ENCODE peak calls at places on chromosomes 5 and 9, in six cellular contexts. K, S, N, O, W and I are unnamed samples.

GRCh38 chr9:76451234-76451633 is 7.7 kb upstream of the GCNT1 start:
- DNase-seq in K (no peak), W (no peak), N (no peak), O (peak; percentile 48), S (no peak), I (no peak)

GRCh38 chr9:16002816-16003215 is 450.0 kb downstream of the CCDC171 start:
- DNase-seq in K (no peak), W (no peak), O (peak; percentile 11), N (no peak), S (no peak), I (no peak)

GRCh38 chr9:137781906-137782585 is 95.5 kb upstream of the CACNA1B start:
- DNase-seq in S (no peak), W (no peak), N (no peak), O (no peak), K (no peak), I (no peak)

GRCh38 chr9:89922099-89922498 is 317.3 kb downstream of the GADD45G start:
- DNase-seq in N (no peak), O (no peak), S (no peak), K (no peak), W (no peak), I (no peak)

GRCh38 chr5:175718401-175719108 is 60.7 kb downstream of the HRH2 start:
- DNase-seq in O (peak; percentile 44), N (peak; percentile 91), S (peak; percentile 52), K (peak; percentile 7), W (peak; percentile 65), I (peak; percentile 88)

GRCh38 chr9:127987103-127987614 is 6.4 kb upstream of the EEIG1 start:
- DNase-seq in S (no peak), O (peak; percentile 78), W (no peak), K (peak; percentile 27), N (no peak), I (no peak)

GRCh38 chr5:125372694-125373621 is 626.5 kb upstream of the ZNF608 start:
- DNase-seq in O (peak; percentile 56), N (no peak), W (no peak), S (no peak), K (peak; percentile 76), I (no peak)

GRCh38 chr9:110942522-110942921 is 95.7 kb downstream of the LPAR1 start:
- DNase-seq in S (no peak), O (peak; percentile 44), N (no peak), K (no peak), W (no peak), I (no peak)

GRCh38 chr9:95746408-95747165 is 128.9 kb upstream of the ERCC6L2 start:
- DNase-seq in S (no peak), W (no peak), O (peak; percentile 15), N (no peak), K (no peak), I (no peak)

GRCh38 chr9:32589083-32589713 is 16.2 kb upstream of the NDUFB6 start:
- DNase-seq in K (peak; percentile 73), S (no peak), W (no peak), O (peak; percentile 58), N (no peak), I (no peak)

GRCh38 chr5:158953929-158954534 is 145.7 kb downstream of the EBF1 start:
- DNase-seq in O (no peak), K (no peak), N (no peak), S (no peak), W (no peak), I (no peak)

GRCh38 chr5:13350754-13351153 is 593.7 kb downstream of the DNAH5 start:
- DNase-seq in S (no peak), K (no peak), N (no peak), W (no peak), O (no peak), I (no peak)

GRCh38 chr5:105956456-105957177 is 1714.1 kb downstream of the EFNA5 start:
- DNase-seq in O (peak; percentile 36), W (no peak), S (no peak), K (no peak), N (no peak), I (no peak)

GRCh38 chr5:1288439-1289335 is 6.2 kb downstream of the TERT start:
- DNase-seq in W (no peak), S (no peak), N (no peak), K (no peak), O (no peak), I (no peak)

GRCh38 chr9:79254900-79255651 is 316.7 kb upstream of the TLE4 start:
- DNase-seq in W (no peak), K (peak; percentile 6), N (no peak), O (no peak), S (no peak), I (no peak)

GRCh38 chr5:118042076-118042475 is 946.3 kb downstream of the DTWD2 start:
- DNase-seq in O (no peak), K (no peak), S (no peak), W (no peak), N (no peak), I (no peak)

GRCh38 chr5:77292026-77292757 is 81.7 kb downstream of the PDE8B start:
- DNase-seq in W (no peak), S (no peak), N (no peak), K (no peak), O (peak; percentile 35), I (no peak)

GRCh38 chr9:131485728-131486381 is 16.9 kb upstream of the POMT1 start:
- DNase-seq in S (no peak), O (no peak), K (no peak), W (no peak), N (no peak), I (no peak)

GRCh38 chr5:129460121-129460950 is at the start of gene ADAMTS19:
- DNase-seq in K (peak; percentile 5), S (no peak), N (peak; percentile 39), O (peak; percentile 39), W (no peak), I (peak; percentile 69)

GRCh38 chr5:58241383-58241782 is 218.5 kb downstream of the PLK2 start:
- DNase-seq in K (peak; percentile 100), W (no peak), N (no peak), S (no peak), O (peak; percentile 79), I (no peak)

GRCh38 chr5:142366007-142366406 is 41.2 kb upstream of the SPRY4 start:
- DNase-seq in N (no peak), S (no peak), K (no peak), O (no peak), W (no peak), I (no peak)

GRCh38 chr9:88028338-88028737 is 54.0 kb upstream of the CDK20 start:
- DNase-seq in K (no peak), O (no peak), S (no peak), W (no peak), N (no peak), I (no peak)

GRCh38 chr5:134647750-134648424 is 698 bp upstream of the SEC24A start:
- DNase-seq in S (no peak), K (peak; percentile 54), W (peak; percentile 16), O (no peak), N (peak; percentile 73), I (peak; percentile 60)